ENCODE peak calls at places on chromosomes 6 and 20, in ten cellular contexts. G is AG10803; N is fibroblast of lung; Y is AG09309; J is ovary; S is testis; B is suprapubic skin; U is CD8-positive, alpha-beta T cell; L is Karpas-422; A is tibial artery. C is an unnamed sample.

GRCh38 chr20:5933802-5934436 is 16.4 kb downstream of the TRMT6 start:
- DNase-seq in N (peak), B (no peak), J (no peak), S (no peak), A (no peak), U (no peak), Y (no peak), G (no peak), L (peak), C (no peak)

GRCh38 chr20:63325021-63325471 is 32.1 kb downstream of the COL20A1 start:
- DNase-seq in J (no peak), U (no peak), S (no peak), L (no peak), A (peak), N (no peak), G (no peak), Y (no peak), B (peak), C (no peak)

GRCh38 chr6:51932956-51933355 is 154.5 kb downstream of the PKHD1 start:
- DNase-seq in G (no peak), Y (no peak), J (no peak), S (no peak), B (no peak), L (no peak), U (no peak), A (no peak), N (no peak), C (no peak)

GRCh38 chr6:52407467-52407866 is 12.7 kb upstream of the EFHC1 start:
- DNase-seq in U (no peak), N (peak), L (peak), B (no peak), J (no peak), G (peak), A (no peak), Y (no peak), S (no peak), C (no peak)

GRCh38 chr20:31488171-31488570 is 13.1 kb downstream of the REM1 start:
- DNase-seq in A (no peak), L (no peak), N (no peak), B (no peak), Y (no peak), G (no peak), S (no peak), J (no peak), U (no peak), C (no peak)

GRCh38 chr6:72374864-72375263 is 247.0 kb upstream of the KCNQ5 start:
- DNase-seq in B (no peak), G (no peak), S (no peak), L (no peak), U (no peak), N (no peak), J (no peak), A (no peak), Y (no peak), C (no peak)

GRCh38 chr6:108123516-108123929 is 42.3 kb upstream of the NR2E1 start:
- DNase-seq in B (no peak), L (no peak), A (no peak), G (no peak), N (no peak), J (no peak), U (no peak), Y (no peak), S (no peak), C (no peak)

GRCh38 chr20:57586370-57586793 is 25.5 kb downstream of the PCK1 start:
- DNase-seq in B (no peak), N (no peak), U (no peak), G (no peak), A (no peak), J (no peak), L (no peak), S (no peak), Y (no peak), C (no peak)

GRCh38 chr6:158769696-158770446 is 49.3 kb downstream of the EZR start:
- DNase-seq in G (no peak), N (no peak), U (no peak), A (no peak), Y (no peak), S (no peak), J (no peak), B (no peak), L (no peak), C (no peak)

GRCh38 chr6:26067367-26067766 is 19.9 kb upstream of the HFE start:
- DNase-seq in U (no peak), L (no peak), J (no peak), G (no peak), N (no peak), Y (no peak), S (no peak), B (no peak), A (no peak), C (no peak)

GRCh38 chr6:26064619-26065257 is 22.5 kb upstream of the HFE start:
- DNase-seq in A (no peak), B (no peak), U (peak), J (no peak), S (no peak), G (peak), Y (no peak), N (peak), L (peak), C (peak)

GRCh38 chr6:26068036-26068435 is 19.2 kb upstream of the HFE start:
- DNase-seq in Y (no peak), N (no peak), B (no peak), S (no peak), J (no peak), G (no peak), U (no peak), L (no peak), A (no peak), C (no peak)

GRCh38 chr6:26071135-26071534 is 16.1 kb upstream of the HFE start:
- DNase-seq in S (peak), J (no peak), A (peak), N (peak), B (peak), U (no peak), G (peak), Y (no peak), L (no peak), C (no peak)

GRCh38 chr6:26065952-26066380 is 21.3 kb upstream of the HFE start:
- DNase-seq in G (peak), J (no peak), L (peak), Y (no peak), U (peak), B (no peak), S (peak), A (peak), N (peak), C (peak)
- H3K4me3 ChIP-seq in G (no peak), J (no peak), L (no peak), Y (no peak), U (no peak), B (no peak), S (no peak), A (no peak), N (no peak), C (no peak)

GRCh38 chr20:51563597-51564332 is 21.2 kb upstream of the NFATC2 start:
- DNase-seq in L (no peak), N (peak), S (peak), Y (peak), J (peak), G (peak), A (peak), B (peak), U (no peak), C (peak)

GRCh38 chr20:51565298-51565697 is 22.8 kb upstream of the NFATC2 start:
- DNase-seq in Y (no peak), S (no peak), J (no peak), A (no peak), G (no peak), N (no peak), U (no peak), L (no peak), B (no peak), C (no peak)

GRCh38 chr20:51562027-51562333 is 19.5 kb upstream of the NFATC2 start:
- DNase-seq in S (no peak), L (no peak), N (peak), G (no peak), B (peak), U (no peak), J (no peak), A (no peak), Y (no peak), C (no peak)

GRCh38 chr20:51562334-51563140 is 20.0 kb upstream of the NFATC2 start:
- DNase-seq in L (no peak), A (peak), N (peak), S (peak), J (peak), U (no peak), G (peak), Y (peak), B (peak), C (peak)

GRCh38 chr20:51563141-51563596 is 20.6 kb upstream of the NFATC2 start:
- DNase-seq in L (no peak), J (no peak), Y (no peak), B (no peak), U (no peak), A (no peak), N (no peak), S (no peak), G (peak), C (no peak)
- H3K4me3 ChIP-seq in L (no peak), J (peak), Y (peak), B (peak), U (peak), A (peak), N (peak), S (peak), G (peak), C (peak)

DNA sequence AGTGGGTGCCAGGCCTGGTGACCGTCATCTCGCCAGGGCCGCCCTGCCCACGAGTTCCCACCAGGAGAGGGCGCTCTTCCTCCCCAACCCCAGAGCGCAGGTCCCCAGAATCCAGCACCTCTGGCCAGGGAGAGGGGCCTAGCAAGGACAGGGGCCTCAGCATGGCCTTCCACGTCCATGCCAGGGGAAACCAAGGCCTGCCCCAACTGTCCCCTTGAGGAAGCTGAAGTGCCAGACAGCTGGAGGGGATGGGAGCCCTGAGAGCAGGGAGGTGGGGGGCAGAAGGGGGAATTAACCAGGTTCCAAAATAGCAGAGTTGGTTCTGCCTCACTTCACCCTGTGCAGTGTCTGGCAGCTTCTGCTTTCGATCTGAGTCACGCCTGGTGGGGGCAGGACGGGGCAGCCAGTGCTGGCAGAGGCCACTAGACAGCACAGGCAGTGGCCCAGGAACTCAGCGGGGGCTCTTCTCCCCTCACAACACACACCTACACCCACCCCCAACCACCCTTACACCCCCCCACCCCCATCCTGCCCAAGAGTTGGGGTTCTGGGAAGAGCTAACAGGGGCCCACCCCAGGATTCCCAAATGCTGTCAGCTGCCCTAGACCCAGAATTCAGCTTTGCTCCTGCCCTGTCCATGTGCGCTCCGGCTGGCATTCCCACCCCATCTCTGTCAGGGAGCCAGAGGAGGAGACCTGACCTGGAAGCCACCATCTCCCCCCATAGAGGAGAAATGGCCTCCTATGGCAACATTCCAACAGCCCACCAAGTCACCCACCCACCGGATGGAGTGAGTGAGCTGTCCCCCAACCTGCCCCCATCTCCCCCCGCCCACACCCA is 29.2 kb downstream of the TFEB start:
- DNase-seq in B (peak), Y (no peak), J (peak), U (peak), L (peak), G (peak), N (peak), A (peak), S (peak), C (no peak)
- H3K4me3 ChIP-seq in B (no peak), Y (no peak), J (no peak), U (no peak), L (peak), G (no peak), N (no peak), A (peak), S (no peak), C (no peak)

DNA sequence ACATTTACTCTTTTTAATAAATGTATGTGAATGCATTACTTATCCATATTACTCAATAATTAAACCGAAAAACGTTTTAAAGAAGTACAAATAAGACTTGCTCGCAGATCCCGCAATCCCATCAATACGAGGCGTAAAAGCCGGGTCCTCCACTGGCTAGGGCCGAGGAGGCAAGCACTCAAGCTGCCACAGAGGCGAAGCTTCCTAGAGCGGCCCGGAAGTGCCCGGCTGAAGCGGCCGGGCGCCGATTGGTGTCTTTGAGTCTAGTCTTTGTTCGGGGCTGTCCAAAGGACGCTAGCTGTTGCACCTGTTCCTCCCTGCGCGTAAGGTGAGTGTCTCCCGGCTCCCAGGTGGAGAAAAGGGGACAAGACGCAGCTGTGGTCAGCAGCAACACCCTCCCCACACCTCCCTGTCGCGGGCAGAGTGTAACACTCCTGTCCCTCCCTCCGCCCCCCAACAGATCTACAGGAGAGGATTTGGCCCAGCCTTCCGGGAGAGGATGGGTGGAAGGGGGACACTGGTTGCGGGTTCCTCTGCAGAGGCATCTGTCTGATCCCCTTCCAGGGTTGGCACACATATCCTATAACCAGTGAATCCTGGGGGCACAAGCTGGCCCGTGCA is at the start of gene ZSCAN16:
- DNase-seq in A (peak), Y (no peak), B (peak), U (peak), G (peak), S (peak), N (peak), L (peak), J (peak), C (peak)
- H3K4me3 ChIP-seq in A (peak), Y (peak), B (peak), U (peak), G (peak), S (peak), N (peak), L (peak), J (peak), C (peak)

DNA sequence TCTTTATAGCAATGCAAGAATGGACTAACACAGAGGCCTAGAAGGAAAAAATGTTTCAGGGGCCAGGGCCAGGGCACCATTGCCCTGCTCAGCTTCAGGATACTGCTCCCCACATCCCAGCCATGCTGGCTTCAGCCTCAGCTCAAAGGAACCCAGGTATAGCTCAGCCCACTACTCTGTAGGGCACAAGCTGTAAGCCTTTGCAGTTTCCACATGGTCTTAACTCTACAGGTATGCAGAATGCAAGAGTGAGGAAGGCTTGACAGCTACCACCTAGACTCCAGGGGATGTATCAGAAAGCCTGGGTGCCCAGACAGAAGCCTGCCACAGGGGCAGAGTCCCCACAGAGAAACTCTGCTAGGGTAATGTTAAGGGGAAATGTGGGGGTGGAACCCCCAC is 10.5 kb upstream of the TTK start:
- DNase-seq in B (no peak), S (no peak), Y (no peak), N (no peak), U (no peak), A (no peak), J (no peak), L (no peak), G (no peak), C (no peak)
- H3K4me3 ChIP-seq in B (no peak), S (no peak), Y (no peak), N (no peak), U (no peak), A (no peak), J (no peak), L (no peak), G (no peak), C (no peak)

GRCh38 chr6:41779793-41780622 is at the start of gene FRS3:
- DNase-seq in G (peak), B (peak), A (peak), N (peak), J (peak), U (peak), S (peak), L (peak), Y (peak), C (peak)

GRCh38 chr6:41775293-41775882 is 4.3 kb downstream of the FRS3 start:
- DNase-seq in A (no peak), L (no peak), U (no peak), J (no peak), G (no peak), Y (no peak), S (no peak), B (peak), N (no peak), C (no peak)

GRCh38 chr6:41779336-41779735 is 364 bp downstream of the FRS3 start:
- DNase-seq in N (no peak), U (no peak), J (no peak), L (peak), G (no peak), Y (no peak), B (no peak), S (no peak), A (no peak), C (no peak)

GRCh38 chr6:41778895-41779294 is 805 bp downstream of the FRS3 start:
- DNase-seq in G (no peak), J (no peak), Y (no peak), S (no peak), A (no peak), N (no peak), L (no peak), U (no peak), B (no peak), C (no peak)

GRCh38 chr6:41777886-41778285 is 1.8 kb downstream of the FRS3 start:
- DNase-seq in N (no peak), Y (no peak), G (no peak), B (peak), L (no peak), A (no peak), U (no peak), S (no peak), J (no peak), C (no peak)
- H3K4me3 ChIP-seq in N (no peak), Y (no peak), G (no peak), B (no peak), L (no peak), A (no peak), U (no peak), S (no peak), J (no peak), C (no peak)

GRCh38 chr6:70222350-70222749 is 80.5 kb downstream of the COL9A1 start:
- DNase-seq in B (no peak), L (no peak), G (no peak), N (no peak), S (no peak), U (no peak), A (no peak), Y (no peak), J (no peak), C (no peak)

GRCh38 chr6:70225052-70225451 is 77.8 kb downstream of the COL9A1 start:
- DNase-seq in Y (no peak), B (no peak), J (no peak), S (no peak), L (no peak), G (no peak), N (no peak), U (no peak), A (no peak), C (no peak)

GRCh38 chr6:70221025-70221714 is 81.7 kb downstream of the COL9A1 start:
- DNase-seq in B (no peak), U (no peak), A (no peak), J (no peak), G (peak), N (peak), Y (no peak), L (peak), S (no peak), C (no peak)

GRCh38 chr6:70219943-70220613 is 82.8 kb downstream of the COL9A1 start:
- DNase-seq in A (no peak), J (no peak), S (no peak), B (no peak), G (no peak), L (no peak), Y (no peak), N (no peak), U (no peak), C (no peak)

DNA sequence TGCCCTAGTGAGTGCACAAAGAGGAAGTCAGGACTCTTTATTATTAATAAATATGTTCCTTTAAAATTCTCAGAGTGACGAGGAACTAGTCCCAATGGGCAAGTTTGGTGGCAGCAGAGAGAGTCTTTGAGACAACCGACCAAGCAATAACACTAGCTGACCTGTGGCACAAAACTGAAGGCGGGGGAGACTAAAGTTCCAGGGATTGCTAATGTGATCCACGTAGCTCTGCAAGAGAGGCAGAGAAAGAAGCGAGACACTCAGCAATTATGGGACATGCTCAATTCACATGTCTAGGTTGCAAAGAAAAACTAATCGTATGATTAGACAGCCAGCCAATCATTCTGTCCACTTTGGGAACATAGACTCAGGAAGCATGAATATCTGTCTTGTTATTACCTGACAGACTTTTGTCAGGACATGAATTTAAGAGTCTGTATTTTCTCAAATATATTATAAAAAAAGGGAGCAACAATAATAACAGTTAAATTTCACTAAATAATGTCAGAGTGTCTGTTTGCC is 81.1 kb downstream of the COL9A1 start:
- DNase-seq in G (no peak), J (no peak), L (no peak), Y (no peak), B (no peak), S (no peak), A (no peak), N (no peak), U (no peak), C (no peak)
- H3K4me3 ChIP-seq in G (no peak), J (no peak), L (no peak), Y (no peak), B (no peak), S (no peak), A (no peak), N (no peak), U (no peak), C (no peak)

GRCh38 chr6:14134211-14134910 is 16.8 kb downstream of the CD83 start:
- DNase-seq in J (no peak), L (no peak), Y (no peak), G (no peak), S (no peak), U (no peak), A (no peak), B (no peak), N (no peak), C (no peak)
- H3K4me3 ChIP-seq in J (no peak), L (no peak), Y (no peak), G (no peak), S (no peak), U (no peak), A (no peak), B (no peak), N (no peak), C (no peak)

GRCh38 chr6:54058236-54058635 is 53.0 kb upstream of the MLIP start:
- DNase-seq in N (no peak), G (no peak), S (no peak), J (no peak), L (no peak), B (no peak), A (no peak), U (no peak), Y (no peak), C (no peak)
- H3K4me3 ChIP-seq in N (no peak), G (no peak), S (no peak), J (no peak), L (no peak), B (no peak), A (no peak), U (no peak), Y (no peak), C (no peak)

C was measured in AG04450.